ENCODE peak calls at places on chromosome 16, in six cellular contexts. C is heart left ventricle, U is body of pancreas, V is esophagus squamous epithelium, R is IMR-90, O is K562. G is an unnamed sample.

GRCh38 chr16:2535644-2536021 is 2.2 kb upstream of the PDPK1 start:
- DNase-seq in U (no peak), O (no peak), V (no peak), R (peak), C (no peak), G (peak)

GRCh38 chr16:959232-960040 is 11.3 kb downstream of the LMF1 start:
- DNase-seq in U (no peak), R (no peak), O (no peak), V (no peak), C (no peak), G (no peak)

GRCh38 chr16:11379420-11379819 is 34.2 kb downstream of the RMI2 start:
- DNase-seq in O (no peak), U (no peak), C (no peak), R (peak), V (no peak), G (peak)

GRCh38 chr16:70432800-70433455 is 6.0 kb downstream of the ST3GAL2 start:
- DNase-seq in U (no peak), R (no peak), O (peak), V (no peak), C (no peak), G (no peak)

GRCh38 chr16:67528222-67528869 is at the start of gene RIPOR1:
- DNase-seq in R (no peak), V (no peak), O (peak), C (peak), U (peak), G (peak)

GRCh38 chr16:70578035-70578434 is 54.4 kb downstream of the SF3B3 start:
- DNase-seq in U (no peak), C (no peak), R (no peak), O (no peak), V (no peak), G (no peak)

GRCh38 chr16:4795181-4795827 is at the start of gene SMIM22:
- DNase-seq in R (no peak), U (peak), O (no peak), C (no peak), V (no peak), G (no peak)

GRCh38 chr16:67673712-67674580 is 7.3 kb downstream of the C16orf86 start:
- DNase-seq in R (no peak), O (no peak), C (peak), U (peak), V (no peak), G (peak)

GRCh38 chr16:55386534-55387296 is 62.7 kb downstream of the IRX6 start:
- DNase-seq in O (no peak), U (no peak), C (no peak), R (no peak), V (no peak), G (no peak)

GRCh38 chr16:83779881-83780280 is 27.9 kb upstream of the HSBP1 start:
- DNase-seq in V (no peak), O (no peak), C (no peak), R (peak), U (no peak), G (peak)

GRCh38 chr16:69937465-69937951 is 13.6 kb upstream of the CLEC18A start:
- DNase-seq in V (no peak), O (peak), C (no peak), R (no peak), U (no peak), G (no peak)

GRCh38 chr16:1787056-1787321 is 4.2 kb downstream of the NUBP2 start:
- DNase-seq in V (no peak), O (no peak), U (no peak), C (no peak), R (no peak), G (no peak)

GRCh38 chr16:21001262-21001661 is 100.7 kb downstream of the LYRM1 start:
- DNase-seq in C (no peak), R (peak), U (peak), V (no peak), O (peak), G (no peak)

GRCh38 chr16:69217433-69217832 is 30.5 kb downstream of the SNTB2 start:
- DNase-seq in V (no peak), C (no peak), O (no peak), R (peak), U (no peak), G (no peak)

GRCh38 chr16:75065149-75065807 is 51.3 kb downstream of the LDHD start:
- DNase-seq in O (peak), V (no peak), U (no peak), C (no peak), R (no peak), G (no peak)

DNA sequence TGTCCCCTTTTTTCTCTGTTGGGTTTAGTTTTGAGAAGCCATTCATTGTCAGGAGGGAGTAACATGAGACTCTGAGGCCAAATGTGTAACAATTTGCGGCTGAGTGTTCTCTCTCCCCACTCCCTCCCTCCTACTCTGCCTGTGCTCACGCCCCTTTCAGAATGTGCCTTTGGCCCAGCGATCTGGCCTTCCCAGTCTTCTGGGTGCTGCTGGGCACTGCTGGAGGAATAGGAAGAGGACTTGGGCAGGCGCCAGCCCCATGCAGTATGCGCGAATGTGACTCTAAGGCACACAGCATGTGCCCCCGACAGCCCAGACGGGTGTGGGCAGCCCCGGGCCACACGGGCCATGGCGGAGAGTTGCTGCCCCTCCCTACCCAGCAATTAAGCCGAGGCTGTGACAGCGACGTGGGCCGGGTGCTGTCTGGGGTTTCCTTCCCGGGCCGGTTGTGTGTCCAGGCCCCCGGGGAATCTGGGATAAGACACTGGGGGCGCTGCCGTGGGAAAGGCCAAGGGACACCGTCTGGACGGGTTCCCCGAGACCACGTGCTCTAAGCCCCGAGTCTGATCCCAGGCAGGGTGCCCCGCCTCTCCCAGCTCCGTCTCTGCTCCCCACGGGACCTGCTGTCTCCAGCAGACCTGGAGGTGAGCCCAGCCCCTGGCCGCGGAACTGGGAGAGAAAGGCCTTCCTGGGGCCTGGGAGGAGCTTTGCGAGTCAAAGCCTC is 92.4 kb downstream of the IRX3 start:
- DNase-seq in U (peak), R (no peak), O (no peak), V (no peak), C (peak), G (peak)
- H3K4me3 ChIP-seq in U (no peak), R (no peak), O (no peak), V (peak), C (no peak), G (peak)

GRCh38 chr16:31456988-31457360 is 2.3 kb upstream of the ARMC5 start:
- DNase-seq in C (no peak), O (peak), R (no peak), U (no peak), V (no peak), G (no peak)

GRCh38 chr16:31459722-31460581 is 651 bp downstream of the ARMC5 start:
- DNase-seq in C (peak), R (peak), V (peak), O (peak), U (peak), G (peak)

GRCh38 chr16:31460582-31461002 is 1.3 kb downstream of the ARMC5 start:
- DNase-seq in C (no peak), U (no peak), V (no peak), R (peak), O (peak), G (no peak)

GRCh38 chr16:31458073-31458834 is 1.0 kb upstream of the ARMC5 start:
- DNase-seq in R (peak), C (peak), V (no peak), U (peak), O (peak), G (peak)

GRCh38 chr16:31458835-31459721 is at the start of gene ARMC5:
- DNase-seq in O (peak), C (peak), U (peak), V (peak), R (peak), G (peak)
- TF ChIP-seq POLR2A in O (peak), C (peak), U (peak), V (peak), R (peak), G (peak)

GRCh38 chr16:16047761-16048160 is 98.3 kb downstream of the ABCC1 start:
- DNase-seq in R (no peak), U (no peak), O (no peak), C (no peak), V (no peak), G (peak)

GRCh38 chr16:16045311-16045710 is 95.9 kb downstream of the ABCC1 start:
- DNase-seq in V (no peak), O (no peak), R (no peak), U (no peak), C (no peak), G (no peak)

GRCh38 chr16:16042076-16042475 is 92.7 kb downstream of the ABCC1 start:
- DNase-seq in O (no peak), R (peak), V (no peak), U (no peak), C (no peak), G (peak)

GRCh38 chr16:16048904-16049582 is 99.6 kb downstream of the ABCC1 start:
- DNase-seq in O (peak), R (no peak), V (no peak), U (no peak), C (peak), G (no peak)

DNA sequence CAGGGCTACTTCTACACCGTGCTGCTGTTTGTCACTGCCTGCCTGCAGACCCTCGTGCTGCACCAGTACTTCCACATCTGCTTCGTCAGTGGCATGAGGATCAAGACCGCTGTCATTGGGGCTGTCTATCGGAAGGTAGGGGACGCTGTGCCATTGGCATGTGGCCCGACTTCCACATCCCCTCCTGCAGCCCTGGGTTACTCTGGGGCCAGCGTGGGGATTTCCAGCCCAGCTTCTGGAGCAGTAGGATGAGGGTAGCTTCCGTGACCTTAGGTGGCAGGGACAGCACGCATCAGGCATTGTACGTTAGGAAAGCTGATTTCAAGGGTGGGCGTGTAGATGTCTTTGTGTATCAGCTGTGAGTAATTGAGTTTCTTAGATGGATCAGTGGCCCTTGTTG is 96.5 kb downstream of the ABCC1 start:
- DNase-seq in C (no peak), U (no peak), R (no peak), V (no peak), O (no peak), G (no peak)
- TF ChIP-seq CTCF in C (peak), U (no peak), R (peak), V (no peak), O (no peak), G (no peak)

DNA sequence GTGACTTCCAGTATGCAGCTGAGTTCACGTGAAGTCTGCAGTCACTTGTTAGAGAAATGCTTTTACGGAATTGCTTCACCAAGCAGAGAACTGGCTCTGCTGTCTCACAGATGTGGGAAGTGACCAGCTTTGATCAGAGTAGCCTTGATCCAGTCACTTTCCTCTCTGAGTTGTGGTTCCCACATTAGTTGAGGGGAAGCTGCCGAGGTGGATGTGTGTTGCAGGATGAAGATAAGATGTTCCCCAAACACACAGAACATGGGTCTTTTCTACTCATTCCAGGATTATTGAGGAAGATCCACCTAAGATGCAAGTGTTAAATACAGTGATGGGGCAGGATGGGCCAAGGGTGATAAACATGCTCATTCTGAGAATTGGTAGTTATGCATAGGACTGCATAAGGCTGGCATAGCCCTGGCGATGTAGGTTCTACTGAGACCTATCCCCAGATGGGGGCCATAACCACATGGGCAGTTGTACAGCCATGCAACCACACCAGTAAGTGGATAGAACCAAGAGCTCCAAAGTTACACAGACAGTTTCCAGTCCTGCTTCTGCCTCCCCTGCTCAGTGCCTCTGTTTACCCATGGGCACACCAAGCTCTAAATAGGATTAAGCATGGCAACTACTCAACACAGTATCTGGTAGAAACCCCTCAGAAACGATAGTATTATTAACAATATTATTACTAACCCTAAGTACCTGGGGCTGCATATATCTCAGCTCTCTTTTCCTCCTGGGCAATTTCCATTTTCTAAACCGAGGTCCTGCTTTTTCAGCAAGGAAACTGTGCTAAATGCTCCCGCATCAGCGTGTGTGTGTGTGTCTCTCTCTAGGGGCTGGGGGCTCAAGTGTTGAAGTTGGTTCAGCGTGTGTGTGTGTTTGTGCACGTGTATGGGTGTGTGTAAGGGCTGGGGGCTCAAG is 169.0 kb upstream of the MAF start:
- DNase-seq in R (no peak), V (no peak), O (no peak), C (no peak), U (no peak), G (no peak)
- H3K4me3 ChIP-seq in R (peak), V (peak), O (peak), C (peak), U (no peak), G (peak)

DNA sequence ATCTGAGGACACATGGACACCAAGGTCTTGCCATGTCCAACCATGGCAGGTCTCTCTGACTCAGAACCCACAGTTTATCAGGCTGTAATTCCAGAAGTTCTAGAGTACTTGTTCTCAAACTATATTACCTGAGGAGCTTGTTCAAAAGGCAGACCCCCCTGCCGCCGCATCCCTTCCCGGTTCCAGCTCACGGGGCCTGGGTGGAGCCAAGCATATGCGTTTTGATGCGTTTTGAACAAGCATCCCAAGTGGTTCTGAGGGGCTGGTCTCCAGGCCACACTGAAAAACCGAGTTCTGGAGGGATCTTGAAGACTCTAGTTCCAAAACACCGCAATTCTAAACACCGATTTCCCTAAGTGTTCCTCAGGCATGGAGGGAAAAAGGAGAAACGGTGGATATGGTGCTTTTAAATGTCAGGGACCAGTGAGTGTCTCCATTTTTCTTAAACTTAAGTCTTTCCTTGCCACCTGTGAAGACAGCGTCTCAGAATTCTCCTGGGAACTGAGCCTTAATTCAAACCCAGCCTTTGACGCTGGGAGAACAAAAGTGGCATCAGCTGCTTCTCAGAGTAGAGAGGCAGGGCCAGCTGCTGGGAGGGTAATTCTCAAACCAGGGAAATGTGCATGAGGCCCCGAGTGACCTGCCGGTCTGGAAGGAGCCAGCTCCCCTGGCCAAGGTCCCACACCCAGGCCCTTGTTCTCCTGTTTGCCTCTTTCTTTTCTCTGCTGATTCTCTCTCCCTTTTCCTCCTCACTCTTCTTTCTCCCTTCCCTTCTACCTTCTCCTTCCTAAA is 84.4 kb upstream of the PLCG2 start:
- DNase-seq in O (no peak), U (no peak), V (no peak), C (no peak), R (no peak), G (no peak)
- TF ChIP-seq POLR2A in O (no peak), U (no peak), V (no peak), C (no peak), R (no peak), G (no peak)

G was measured in adrenal gland.